ENCODE peak calls at places on chromosomes 5 and 9, in eight cellular contexts. R, E, I, H, S, C, P and Z are unnamed samples.

GRCh38 chr9:91421022-91421765 is 2.4 kb downstream of the NFIL3 start:
- DNase-seq in R (peak; percentile 52), E (peak; percentile 2), I (peak; percentile 64), H (peak; percentile 58), S (peak; percentile 52), C (peak; percentile 46), P (peak; percentile 34), Z (no peak)

GRCh38 chr5:179228341-179229121 is 116.7 kb downstream of the ADAMTS2 start:
- DNase-seq in R (no peak), E (no peak), I (no peak), H (no peak), S (no peak), C (no peak), P (peak; percentile 11), Z (no peak)

GRCh38 chr9:121360975-121361374 is 9.1 kb downstream of the STOM start:
- DNase-seq in R (no peak), E (no peak), I (no peak), H (no peak), S (peak; percentile 70), C (no peak), P (peak; percentile 84), Z (no peak)

GRCh38 chr5:1212881-1213280 is 11.5 kb downstream of the SLC6A19 start:
- DNase-seq in R (no peak), E (no peak), I (no peak), H (no peak), S (no peak), C (no peak), P (no peak), Z (no peak)

GRCh38 chr5:171693397-171693796 is 92.2 kb upstream of the SMIM23 start:
- DNase-seq in R (no peak), E (no peak), I (no peak), H (no peak), S (no peak), C (no peak), P (no peak), Z (no peak)

GRCh38 chr5:6540111-6540830 is 91.6 kb downstream of the UBE2QL1 start:
- DNase-seq in R (no peak), E (no peak), I (no peak), H (no peak), S (no peak), C (no peak), P (no peak), Z (no peak)

GRCh38 chr9:110050925-110051355 is 157.0 kb downstream of the C9orf152 start:
- DNase-seq in R (peak; percentile 60), E (no peak), I (no peak), H (peak; percentile 14), S (peak; percentile 63), C (no peak), P (peak; percentile 95), Z (peak; percentile 34)

GRCh38 chr5:11455505-11455904 is 448.7 kb downstream of the CTNND2 start:
- DNase-seq in R (no peak), E (peak; percentile 85), I (no peak), H (no peak), S (no peak), C (no peak), P (no peak), Z (no peak)

GRCh38 chr5:34509392-34509791 is 146.7 kb upstream of the RAI14 start:
- DNase-seq in R (no peak), E (no peak), I (no peak), H (no peak), S (no peak), C (no peak), P (no peak), Z (no peak)

GRCh38 chr5:115471674-115472073 is 72.9 kb downstream of the FEM1C start:
- DNase-seq in R (no peak), E (no peak), I (no peak), H (no peak), S (no peak), C (no peak), P (peak; percentile 16), Z (no peak)

GRCh38 chr9:131668057-131668438 is 71.8 kb downstream of the RAPGEF1 start:
- DNase-seq in R (no peak), E (no peak), I (no peak), H (no peak), S (no peak), C (no peak), P (no peak), Z (no peak)

GRCh38 chr5:126449751-126450271 is 26.6 kb downstream of the GRAMD2B start:
- DNase-seq in R (peak; percentile 46), E (no peak), I (no peak), H (no peak), S (no peak), C (no peak), P (peak; percentile 40), Z (no peak)

GRCh38 chr5:107425541-107426031 is 245.2 kb downstream of the EFNA5 start:
- DNase-seq in R (no peak), E (no peak), I (no peak), H (no peak), S (peak; percentile 74), C (no peak), P (peak; percentile 96), Z (no peak)

GRCh38 chr5:56814361-56814962 is 887 bp upstream of the MAP3K1 start:
- DNase-seq in R (peak; percentile 18), E (no peak), I (peak; percentile 24), H (peak; percentile 47), S (peak; percentile 29), C (peak; percentile 50), P (no peak), Z (peak; percentile 35)

GRCh38 chr9:136482046-136482792 is 621 bp downstream of the SEC16A start:
- DNase-seq in R (no peak), E (no peak), I (no peak), H (peak; percentile 36), S (peak; percentile 32), C (no peak), P (peak; percentile 48), Z (no peak)

GRCh38 chr5:96721351-96721970 is 59.3 kb downstream of the CAST start:
- DNase-seq in R (no peak), E (no peak), I (peak; percentile 96), H (no peak), S (no peak), C (no peak), P (peak; percentile 38), Z (peak; percentile 65)

GRCh38 chr5:126857472-126858410 is 80.8 kb downstream of the LMNB1 start:
- DNase-seq in R (peak; percentile 69), E (no peak), I (no peak), H (no peak), S (peak; percentile 67), C (no peak), P (peak; percentile 59), Z (no peak)

GRCh38 chr5:65020492-65020891 is 251.8 kb downstream of the CWC27 start:
- DNase-seq in R (no peak), E (no peak), I (no peak), H (no peak), S (no peak), C (no peak), P (peak; percentile 91), Z (no peak)

GRCh38 chr5:88140396-88140862 is 128.2 kb downstream of the TMEM161B start:
- DNase-seq in R (peak; percentile 51), E (peak; percentile 54), I (no peak), H (peak; percentile 35), S (no peak), C (no peak), P (no peak), Z (no peak)

GRCh38 chr9:105835721-105836120 is 141.4 kb downstream of the TMEM38B start:
- DNase-seq in R (no peak), E (no peak), I (peak; percentile 39), H (no peak), S (no peak), C (no peak), P (no peak), Z (no peak)

GRCh38 chr5:141094481-141095262 is at the start of gene PCDHB2:
- DNase-seq in R (no peak), E (peak; percentile 72), I (peak; percentile 77), H (peak; percentile 13), S (peak; percentile 94), C (no peak), P (peak; percentile 3), Z (no peak)

GRCh38 chr5:169181785-169182184 is 119.2 kb downstream of the SLIT3 start:
- DNase-seq in R (no peak), E (no peak), I (no peak), H (no peak), S (no peak), C (no peak), P (peak; percentile 24), Z (no peak)

GRCh38 chr5:150590979-150591411 is 49.5 kb upstream of the SYNPO start:
- DNase-seq in R (peak; percentile 49), E (no peak), I (no peak), H (no peak), S (no peak), C (no peak), P (no peak), Z (no peak)

GRCh38 chr5:133052317-133053175 is 733 bp downstream of the HSPA4 start:
- DNase-seq in R (peak; percentile 25), E (peak; percentile 10), I (peak; percentile 28), H (peak; percentile 84), S (peak; percentile 55), C (peak; percentile 66), P (peak; percentile 40), Z (peak; percentile 62)

GRCh38 chr5:35035271-35035670 is 12.5 kb downstream of the AGXT2 start:
- DNase-seq in R (no peak), E (no peak), I (no peak), H (no peak), S (no peak), C (no peak), P (no peak), Z (no peak)

GRCh38 chr5:39517800-39518199 is 93.0 kb upstream of the DAB2 start:
- DNase-seq in R (no peak), E (no peak), I (no peak), H (no peak), S (peak; percentile 61), C (no peak), P (peak; percentile 92), Z (no peak)

GRCh38 chr5:154072782-154073171 is 34.0 kb downstream of the MFAP3 start:
- DNase-seq in R (no peak), E (no peak), I (no peak), H (no peak), S (no peak), C (no peak), P (no peak), Z (no peak)